ENCODE peak calls at places on chromosomes 12 and 14, in seven cellular contexts. P, G, X, S, F, Q and H are unnamed samples.

GRCh38 chr14:24246765-24247212 is 4.4 kb upstream of the TINF2 start:
- DNase-seq in Q (no peak), F (no peak), S (no peak), X (no peak), G (peak; percentile 10), P (peak; percentile 61), H (no peak)

GRCh38 chr12:51070004-51070403 is 13.4 kb downstream of the CSRNP2 start:
- DNase-seq in F (peak; percentile 78), Q (no peak), G (no peak), S (peak; percentile 33), P (no peak), X (peak; percentile 96), H (peak; percentile 74)

GRCh38 chr12:115437061-115437567 is 753.1 kb upstream of the TBX3 start:
- DNase-seq in X (no peak), Q (no peak), P (no peak), G (no peak), F (peak; percentile 31), S (peak; percentile 55), H (no peak)

GRCh38 chr12:47768323-47768811 is 4.7 kb upstream of the SLC48A1 start:
- DNase-seq in F (no peak), X (peak; percentile 85), Q (no peak), G (no peak), S (no peak), P (no peak), H (peak; percentile 87)

GRCh38 chr14:96016761-96017160 is 22.4 kb upstream of the C14orf132 start:
- DNase-seq in Q (no peak), P (no peak), X (no peak), F (no peak), S (no peak), G (peak; percentile 56), H (no peak)

GRCh38 chr12:124036117-124037109 is 63.4 kb downstream of the ZNF664 start:
- DNase-seq in G (no peak), S (peak; percentile 70), P (peak; percentile 73), Q (no peak), F (peak; percentile 52), X (peak; percentile 42), H (peak; percentile 50)

GRCh38 chr14:68598621-68599447 is 194.0 kb downstream of the ZFP36L1 start:
- DNase-seq in X (peak; percentile 88), G (peak; percentile 77), S (peak; percentile 96), F (peak; percentile 95), Q (peak; percentile 21), P (no peak), H (peak; percentile 57)

GRCh38 chr12:69095765-69096477 is 143.4 kb upstream of the CPSF6 start:
- DNase-seq in S (peak; percentile 28), F (peak; percentile 31), Q (no peak), X (no peak), G (no peak), P (no peak), H (no peak)

GRCh38 chr12:63900922-63901793 is 56.7 kb downstream of the SRGAP1 start:
- DNase-seq in F (no peak), Q (no peak), P (no peak), G (no peak), X (peak; percentile 87), S (no peak), H (no peak)

GRCh38 chr14:45946251-45946650 is 693.2 kb upstream of the MIS18BP1 start:
- DNase-seq in P (no peak), X (no peak), S (no peak), G (no peak), F (no peak), Q (no peak), H (no peak)

GRCh38 chr12:103336940-103337339 is 158.8 kb downstream of the C12orf42 start:
- DNase-seq in S (no peak), X (no peak), P (no peak), Q (no peak), F (no peak), G (no peak), H (no peak)

GRCh38 chr14:24147761-24148428 is 597 bp downstream of the RNF31 start:
- DNase-seq in X (no peak), S (no peak), P (no peak), Q (no peak), F (no peak), G (no peak), H (no peak)

GRCh38 chr14:47194051-47194450 is 481.4 kb downstream of the MDGA2 start:
- DNase-seq in P (no peak), G (no peak), Q (no peak), F (peak; percentile 42), S (no peak), X (peak; percentile 20), H (peak; percentile 4)

GRCh38 chr12:455821-456220 is 3.9 kb upstream of the B4GALNT3 start:
- DNase-seq in Q (no peak), G (no peak), P (no peak), F (no peak), X (no peak), S (no peak), H (no peak)

GRCh38 chr12:450438-450837 is 9.3 kb upstream of the B4GALNT3 start:
- DNase-seq in G (no peak), S (no peak), F (no peak), X (no peak), P (no peak), Q (no peak), H (no peak)

GRCh38 chr12:449203-449602 is 10.5 kb upstream of the B4GALNT3 start:
- DNase-seq in S (no peak), F (no peak), X (no peak), Q (no peak), P (no peak), G (no peak), H (no peak)

GRCh38 chr12:457676-458075 is 2.1 kb upstream of the B4GALNT3 start:
- DNase-seq in G (no peak), Q (no peak), P (no peak), X (peak; percentile 29), F (no peak), S (no peak), H (no peak)

DNA sequence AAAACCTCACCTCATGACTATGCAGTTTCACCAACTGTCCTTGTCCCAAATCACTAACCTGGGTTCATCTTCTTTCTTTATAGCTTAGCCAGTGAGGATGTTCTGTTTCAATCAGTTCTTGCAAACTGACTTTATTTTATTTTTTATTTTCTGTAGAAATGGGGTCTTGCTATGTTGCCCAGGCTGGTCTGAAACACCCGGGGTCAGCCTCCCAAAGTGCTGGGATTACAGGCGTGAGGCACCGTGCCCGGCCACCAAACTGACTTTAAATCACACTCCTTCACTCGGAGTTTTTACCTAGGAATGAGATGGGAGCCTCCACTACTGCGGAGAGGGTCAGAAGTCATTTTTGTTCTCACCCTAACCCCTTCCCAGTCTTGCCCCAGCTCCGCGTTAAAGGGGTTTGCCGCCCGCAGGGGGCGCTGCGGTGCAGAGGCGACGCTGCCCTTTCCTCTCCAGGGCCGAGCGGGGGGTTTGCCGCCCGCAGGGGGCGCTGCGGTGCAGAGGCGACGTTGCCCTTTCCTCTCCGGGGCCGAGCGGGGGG is 7.0 kb upstream of the B4GALNT3 start:
- DNase-seq in Q (no peak), G (peak; percentile 69), F (no peak), P (peak; percentile 68), X (no peak), S (no peak), H (no peak)
- TF ChIP-seq CTCF in Q (no peak), G (no peak), F (no peak), P (peak; percentile 42), X (peak; percentile 18), S (peak; percentile 47), H (no peak)

GRCh38 chr14:76011959-76012802 is 26.6 kb downstream of the IFT43 start:
- DNase-seq in G (no peak), X (no peak), P (no peak), F (no peak), S (peak; percentile 16), Q (peak; percentile 47), H (no peak)
- TF ChIP-seq CTCF in G (no peak), X (no peak), P (no peak), F (no peak), S (no peak), Q (peak; percentile 31), H (no peak)

GRCh38 chr14:91173221-91173670 is 59.4 kb downstream of the DGLUCY start:
- DNase-seq in Q (peak; percentile 62), F (peak; percentile 77), P (peak; percentile 70), S (peak; percentile 88), G (peak; percentile 88), X (peak; percentile 82), H (peak; percentile 73)

GRCh38 chr14:91173867-91174266 is 60.0 kb downstream of the DGLUCY start:
- DNase-seq in Q (no peak), X (no peak), P (no peak), S (no peak), G (no peak), F (no peak), H (no peak)

GRCh38 chr14:91169951-91170350 is 56.1 kb downstream of the DGLUCY start:
- DNase-seq in P (no peak), F (no peak), X (no peak), G (no peak), Q (no peak), S (no peak), H (no peak)

GRCh38 chr14:91170504-91171121 is 56.7 kb downstream of the DGLUCY start:
- DNase-seq in F (no peak), G (no peak), S (peak; percentile 71), Q (no peak), X (no peak), P (no peak), H (no peak)

DNA sequence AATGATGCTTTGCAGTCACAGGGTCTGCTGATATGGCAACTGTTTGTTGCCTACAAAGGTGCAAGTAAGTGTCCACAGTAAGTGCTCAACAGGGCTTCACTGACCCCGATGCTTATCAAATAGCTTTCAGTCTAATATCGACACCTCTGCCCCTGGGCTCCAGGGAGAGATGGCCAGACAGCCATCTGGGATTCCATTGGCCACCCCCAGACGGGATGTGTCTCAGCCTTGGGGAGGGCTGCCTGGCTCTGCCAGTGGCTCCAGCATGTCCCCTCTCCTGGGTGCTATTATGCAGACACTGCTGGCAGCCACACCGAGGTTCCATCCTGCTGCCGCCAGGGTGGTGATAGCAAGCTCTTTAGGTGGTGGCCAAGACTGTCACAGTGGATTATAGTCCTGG is 57.4 kb downstream of the DGLUCY start:
- DNase-seq in S (no peak), X (no peak), F (no peak), G (no peak), Q (no peak), P (no peak), H (no peak)
- TF ChIP-seq CTCF in S (no peak), X (no peak), F (no peak), G (no peak), Q (no peak), P (no peak), H (no peak)

GRCh38 chr12:65881965-65882413 is 57.7 kb downstream of the HMGA2 start:
- DNase-seq in G (peak; percentile 76), S (peak; percentile 96), X (no peak), F (peak; percentile 70), Q (peak; percentile 21), P (peak; percentile 46), H (no peak)
- TF ChIP-seq CTCF in G (peak; percentile 17), S (peak; percentile 49), X (peak; percentile 19), F (peak; percentile 33), Q (peak; percentile 29), P (no peak), H (no peak)

DNA sequence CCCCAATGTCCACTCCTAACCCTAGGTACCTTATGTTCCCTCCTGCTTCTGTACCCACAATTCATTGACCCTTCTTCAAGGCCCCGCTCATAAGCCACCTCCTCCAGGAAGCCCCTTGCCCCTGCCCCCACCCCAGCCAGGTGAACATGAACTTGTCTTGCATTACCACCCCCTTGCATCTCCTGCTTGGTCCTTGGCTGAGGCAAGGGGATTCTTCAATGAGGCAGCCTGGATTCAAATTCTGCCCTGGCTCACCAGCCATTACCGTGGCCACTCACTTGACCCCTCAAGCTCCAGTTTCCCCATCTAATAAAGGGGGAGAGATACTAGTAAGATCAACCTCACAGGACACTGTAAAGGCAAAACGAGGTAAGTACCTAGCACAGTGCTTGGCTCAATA is 193.1 kb downstream of the DICER1 start:
- DNase-seq in X (no peak), S (no peak), F (no peak), Q (no peak), G (no peak), P (no peak), H (no peak)
- TF ChIP-seq CTCF in X (no peak), S (no peak), F (no peak), Q (no peak), G (no peak), P (no peak), H (no peak)